ENCODE peak calls at places on chromosome 2, in four cellular contexts. H is K562, D is HepG2, K is GM12878. P is an unnamed sample.

GRCh38 chr2:224832207-224832606 is 116.0 kb upstream of the CCDC195 start:
- DNase-seq in H (no peak), D (no peak), K (no peak), P (no peak)

GRCh38 chr2:128394004-128394730 is 75.5 kb upstream of the HS6ST1 start:
- DNase-seq in H (no peak), D (no peak), K (no peak), P (no peak)

GRCh38 chr2:118130385-118130784 is 42.1 kb downstream of the INSIG2 start:
- DNase-seq in H (no peak), D (no peak), K (no peak), P (no peak)

GRCh38 chr2:25241452-25241851 is 73.1 kb upstream of the POMC start:
- DNase-seq in H (no peak), D (no peak), K (no peak), P (no peak)

GRCh38 chr2:204898928-204899640 is 353.8 kb downstream of the PARD3B start:
- DNase-seq in H (no peak), D (no peak), K (no peak), P (no peak)

GRCh38 chr2:140384946-140385345 is 1604.8 kb upstream of the NXPH2 start:
- DNase-seq in H (no peak), D (no peak), K (no peak), P (no peak)

GRCh38 chr2:223537669-223538601 is 64.2 kb downstream of the SCG2 start:
- DNase-seq in H (no peak), D (peak), K (no peak), P (no peak)

GRCh38 chr2:120606931-120607330 is 128.7 kb upstream of the GLI2 start:
- DNase-seq in H (no peak), D (no peak), K (no peak), P (no peak)

GRCh38 chr2:121803503-121803902 is 48.1 kb downstream of the TSN start:
- DNase-seq in H (no peak), D (no peak), K (no peak), P (no peak)

GRCh38 chr2:76157531-76157930 is 446.8 kb upstream of the GCFC2 start:
- DNase-seq in H (no peak), D (no peak), K (no peak), P (no peak)

GRCh38 chr2:216339456-216340279 is 32.6 kb downstream of the MARCHF4 start:
- DNase-seq in H (no peak), D (no peak), K (no peak), P (peak)

GRCh38 chr2:66897181-66897580 is 462.3 kb downstream of the MEIS1 start:
- DNase-seq in H (no peak), D (no peak), K (no peak), P (no peak)

GRCh38 chr2:129301431-129301913 is 678.0 kb upstream of the RAB6C start:
- DNase-seq in H (no peak), D (no peak), K (no peak), P (no peak)

GRCh38 chr2:241323777-241324176 is 8.1 kb downstream of the SEPTIN2 start:
- DNase-seq in H (no peak), D (no peak), K (no peak), P (no peak)

GRCh38 chr2:239791727-239792648 is 233.2 kb downstream of the NDUFA10 start:
- DNase-seq in H (no peak), D (no peak), K (no peak), P (no peak)

GRCh38 chr2:134648547-134648946 is 70.3 kb downstream of the TMEM163 start:
- DNase-seq in H (no peak), D (no peak), K (no peak), P (no peak)

GRCh38 chr2:206474059-206474458 is 30.7 kb downstream of the ADAM23 start:
- DNase-seq in H (no peak), D (no peak), K (no peak), P (no peak)

GRCh38 chr2:12507295-12507694 is 209.4 kb upstream of the TRIB2 start:
- DNase-seq in H (no peak), D (no peak), K (peak), P (no peak)

GRCh38 chr2:157233506-157233905 is 24.0 kb upstream of the GALNT5 start:
- DNase-seq in H (no peak), D (no peak), K (no peak), P (no peak)

GRCh38 chr2:27716301-27717069 is 52.8 kb downstream of the SLC4A1AP start:
- DNase-seq in H (no peak), D (no peak), K (no peak), P (no peak)

GRCh38 chr2:101841679-101842327 is 144.3 kb downstream of the MAP4K4 start:
- DNase-seq in H (no peak), D (no peak), K (no peak), P (no peak)

GRCh38 chr2:199431748-199432213 is 26.0 kb downstream of the SATB2 start:
- DNase-seq in H (no peak), D (no peak), K (no peak), P (no peak)

GRCh38 chr2:241814571-241815476 is 5.8 kb downstream of the NEU4 start:
- DNase-seq in H (no peak), D (no peak), K (no peak), P (no peak)

GRCh38 chr2:227818569-227819397 is 5.1 kb downstream of the CCL20 start:
- DNase-seq in H (no peak), D (peak), K (no peak), P (no peak)

GRCh38 chr2:107349329-107349728 is 463.4 kb upstream of the ST6GAL2 start:
- DNase-seq in H (no peak), D (no peak), K (no peak), P (no peak)

DNA sequence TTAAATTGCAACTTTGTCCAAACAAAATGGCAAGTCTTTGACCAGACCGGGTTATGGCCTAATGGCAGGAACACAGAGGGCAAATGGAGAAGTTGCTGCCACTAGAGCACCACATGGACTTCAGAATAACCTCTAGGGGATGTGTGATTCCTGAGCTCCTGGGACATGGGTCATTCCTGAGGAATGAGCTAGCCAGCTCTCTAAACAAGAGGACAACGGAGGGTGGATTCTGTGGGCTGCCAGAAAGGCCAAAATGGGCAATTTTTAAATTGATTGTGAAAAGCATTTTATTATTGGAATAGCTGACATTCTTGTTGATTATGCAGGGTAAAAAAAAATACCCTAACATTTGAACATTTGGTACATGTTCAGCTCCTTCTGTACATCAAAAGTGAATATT is 109.8 kb upstream of the FZD5 start:
- DNase-seq in H (no peak), D (peak), K (no peak), P (no peak)
- TF ChIP-seq TARDBP in H (no peak), D (no peak), K (no peak), P (no peak)

DNA sequence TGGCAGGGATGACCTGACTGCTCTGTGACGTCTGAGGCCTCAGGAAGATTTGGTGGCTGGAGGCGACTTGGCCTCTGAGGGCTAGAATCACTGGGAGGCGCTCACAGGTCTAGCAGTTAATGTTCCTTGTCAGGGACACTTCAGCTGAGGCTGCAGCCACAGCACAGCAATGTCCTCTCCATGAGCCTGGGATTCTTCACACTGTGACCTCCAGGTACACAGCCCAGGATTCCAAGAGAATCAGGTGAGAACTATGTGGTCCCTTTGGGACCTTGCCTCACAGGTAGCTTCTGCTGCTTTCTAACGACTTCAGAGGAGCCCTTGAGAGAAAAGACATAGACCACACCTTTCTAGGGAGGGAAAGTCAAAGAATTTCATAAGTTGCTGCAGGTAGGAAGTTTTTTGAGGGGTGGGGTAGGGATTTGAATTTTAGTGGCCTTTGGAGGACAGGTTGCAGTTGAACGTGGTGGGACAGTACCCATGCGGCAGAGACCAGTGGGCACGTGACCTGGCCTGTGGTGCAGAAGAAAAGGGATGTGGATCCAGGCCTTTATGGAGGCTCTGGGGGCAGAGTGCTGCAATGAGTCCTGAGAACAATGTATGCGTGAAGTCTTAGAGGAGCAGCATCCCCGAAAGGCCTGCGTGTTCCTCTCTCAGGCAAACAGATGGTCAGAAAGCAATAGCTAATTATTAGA is 86.2 kb downstream of the LYPD1 start:
- DNase-seq in H (no peak), D (no peak), K (no peak), P (no peak)
- TF ChIP-seq TARDBP in H (no peak), D (no peak), K (no peak), P (no peak)

GRCh38 chr2:203238711-203239526 is at the start of gene CYP20A1:
- DNase-seq in H (peak), D (peak), K (peak), P (peak)

GRCh38 chr2:203238329-203238710 is 498 bp upstream of the CYP20A1 start:
- DNase-seq in H (no peak), D (no peak), K (no peak), P (no peak)

GRCh38 chr2:203242518-203242917 is 3.7 kb downstream of the CYP20A1 start:
- DNase-seq in H (no peak), D (no peak), K (no peak), P (no peak)

GRCh38 chr2:203240491-203240890 is 1.7 kb downstream of the CYP20A1 start:
- DNase-seq in H (no peak), D (no peak), K (no peak), P (no peak)

DNA sequence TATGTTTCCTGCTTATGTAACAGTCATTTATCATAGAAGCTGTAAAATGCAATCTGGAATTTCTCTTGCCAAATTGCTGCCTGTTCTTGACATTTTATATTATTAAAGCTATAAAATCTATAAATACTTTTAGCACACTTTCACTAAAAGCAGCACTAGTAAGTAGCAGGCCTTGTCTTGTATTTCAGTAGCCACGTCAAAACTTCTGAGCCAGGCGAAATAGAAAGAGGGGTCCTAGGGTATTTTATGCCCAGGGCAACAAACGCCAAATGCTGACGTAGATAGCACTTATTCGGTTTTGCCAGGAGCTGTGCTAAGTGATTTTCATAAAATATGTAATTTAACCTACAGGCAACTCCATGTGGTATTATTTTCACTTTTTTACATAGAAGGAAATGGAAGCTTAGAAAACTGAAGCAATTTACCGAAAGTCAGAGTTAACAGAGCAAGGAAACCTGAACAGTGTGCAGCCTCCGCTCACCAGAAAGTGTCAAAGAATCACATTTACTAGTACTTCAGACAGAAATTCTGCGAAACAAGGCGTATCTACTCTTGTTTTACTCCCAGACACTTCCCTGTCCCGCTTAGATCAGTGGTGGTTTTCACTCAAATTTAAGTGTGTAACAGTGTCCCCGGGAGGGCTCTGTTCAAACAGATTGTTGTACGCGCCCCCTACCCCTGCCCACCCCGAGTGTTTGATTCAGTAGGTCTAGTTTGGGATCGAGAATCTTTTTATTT is 1.1 kb upstream of the CYP20A1 start:
- DNase-seq in H (peak), D (no peak), K (no peak), P (no peak)
- TF ChIP-seq TARDBP in H (no peak), D (no peak), K (no peak), P (no peak)

DNA sequence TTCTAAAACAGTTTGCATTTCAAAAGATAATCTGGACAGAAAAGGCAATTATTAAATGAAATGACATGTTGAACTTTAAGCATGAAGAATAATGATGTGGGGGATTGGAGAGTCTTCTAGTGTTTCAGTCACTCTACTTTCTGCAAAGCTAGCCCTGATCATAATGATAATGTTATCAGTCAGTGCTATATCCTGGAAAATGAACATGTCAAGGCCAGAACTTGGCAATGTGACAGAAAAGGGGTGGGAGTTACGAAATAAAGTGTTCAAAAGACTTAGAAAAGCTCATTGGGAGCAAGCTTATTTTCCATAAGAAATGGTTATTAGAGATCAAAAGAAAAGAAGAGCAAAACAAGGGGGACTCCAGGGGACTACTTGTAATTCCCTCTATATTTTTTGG is 288.5 kb upstream of the SLC8A1 start:
- DNase-seq in H (no peak), D (peak), K (no peak), P (no peak)
- TF ChIP-seq TARDBP in H (no peak), D (no peak), K (no peak), P (no peak)

GRCh38 chr2:127256866-127257265 is 36.8 kb upstream of the CYP27C1 start:
- DNase-seq in H (no peak), D (no peak), K (no peak), P (no peak)

GRCh38 chr2:127255146-127255545 is 35.0 kb upstream of the CYP27C1 start:
- DNase-seq in H (no peak), D (peak), K (no peak), P (no peak)

GRCh38 chr2:127256381-127256780 is 36.3 kb upstream of the CYP27C1 start:
- DNase-seq in H (no peak), D (no peak), K (no peak), P (no peak)

GRCh38 chr2:127255721-127256120 is 35.6 kb upstream of the CYP27C1 start:
- DNase-seq in H (no peak), D (no peak), K (no peak), P (no peak)

GRCh38 chr2:127254386-127254981 is 34.4 kb upstream of the CYP27C1 start:
- DNase-seq in H (no peak), D (no peak), K (no peak), P (no peak)
- TF ChIP-seq TARDBP in H (no peak), D (no peak), K (no peak), P (no peak)

DNA sequence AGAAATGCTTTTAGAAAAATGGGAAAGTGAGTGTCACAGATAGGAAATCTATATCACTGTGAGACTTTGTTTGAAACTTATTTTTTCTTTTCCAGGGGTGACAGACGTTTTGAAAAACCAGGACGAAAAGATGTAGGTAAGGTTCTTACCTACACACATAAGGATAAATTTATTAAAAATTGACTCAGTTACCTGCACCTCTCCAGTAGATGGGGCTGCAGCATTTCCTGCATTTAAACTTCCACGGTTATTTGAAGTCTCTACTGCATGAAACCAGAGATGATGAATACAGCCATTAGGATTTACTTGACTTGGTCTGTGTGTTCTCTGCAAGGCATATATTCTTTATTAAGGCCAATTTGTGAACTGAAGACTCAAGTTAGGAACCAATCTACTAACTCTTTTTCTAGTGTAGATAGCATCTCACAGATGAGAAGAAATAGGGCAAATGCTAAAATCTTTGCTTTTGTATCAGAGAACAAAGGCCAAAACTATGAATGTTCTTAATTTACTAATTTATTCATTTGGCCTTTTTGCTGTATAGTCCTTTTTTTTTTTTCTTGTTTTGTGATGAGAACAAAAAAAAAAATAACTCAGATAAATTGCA is 15.0 kb downstream of the KCNJ13 start:
- DNase-seq in H (peak), D (peak), K (no peak), P (peak)
- TF ChIP-seq TARDBP in H (no peak), D (no peak), K (no peak), P (no peak)